ENCODE peak calls at places on chromosomes 16 and 17, in seven cellular contexts. One of them, this sample, is unnamed.
A peak's percentile ranks its signal among the peaks of the same experiment; 100 is the strongest.

GRCh38 chr16:88315543-88316105 is 67.1 kb upstream of the ZNF469 start:
- DNase-seq in CD4-positive, alpha-beta T cell: no peak
- DNase-seq in HL-60: no peak
- DNase-seq in brain microvascular endothelial cell: peak; percentile 48
- DNase-seq in H1: no peak
- DNase-seq in AG09319: no peak
- DNase-seq in Peyer's patch: peak; percentile 54
- DNase-seq in this sample: no peak

GRCh38 chr17:77476920-77477805 is 336.4 kb downstream of the SEC14L1 start:
- DNase-seq in HL-60: no peak
- DNase-seq in H1: no peak
- DNase-seq in brain microvascular endothelial cell: peak; percentile 96
- DNase-seq in AG09319: peak; percentile 94
- DNase-seq in Peyer's patch: peak; percentile 70
- DNase-seq in CD4-positive, alpha-beta T cell: no peak
- DNase-seq in this sample: no peak

GRCh38 chr17:28746611-28747045 is 2.8 kb downstream of the TRAF4 start:
- DNase-seq in AG09319: no peak
- DNase-seq in Peyer's patch: peak; percentile 90
- DNase-seq in CD4-positive, alpha-beta T cell: no peak
- DNase-seq in HL-60: no peak
- DNase-seq in H1: peak; percentile 72
- DNase-seq in brain microvascular endothelial cell: no peak
- DNase-seq in this sample: no peak

GRCh38 chr17:67689534-67690177 is 28.1 kb upstream of the NOL11 start:
- DNase-seq in H1: no peak
- DNase-seq in HL-60: peak; percentile 59
- DNase-seq in Peyer's patch: peak; percentile 72
- DNase-seq in AG09319: peak; percentile 42
- DNase-seq in brain microvascular endothelial cell: peak; percentile 68
- DNase-seq in CD4-positive, alpha-beta T cell: peak; percentile 25
- DNase-seq in this sample: no peak

GRCh38 chr16:79299154-79299799 is 301.3 kb downstream of the MAF start:
- DNase-seq in brain microvascular endothelial cell: no peak
- DNase-seq in Peyer's patch: no peak
- DNase-seq in H1: peak; percentile 66
- DNase-seq in AG09319: no peak
- DNase-seq in HL-60: no peak
- DNase-seq in CD4-positive, alpha-beta T cell: no peak
- DNase-seq in this sample: no peak

GRCh38 chr17:3801792-3802191 is 804 bp upstream of the ITGAE start:
- DNase-seq in HL-60: no peak
- DNase-seq in brain microvascular endothelial cell: no peak
- DNase-seq in CD4-positive, alpha-beta T cell: no peak
- DNase-seq in Peyer's patch: no peak
- DNase-seq in AG09319: no peak
- DNase-seq in H1: no peak
- DNase-seq in this sample: no peak

GRCh38 chr17:74821655-74822328 is 37.9 kb downstream of the GRIN2C start:
- DNase-seq in brain microvascular endothelial cell: no peak
- DNase-seq in AG09319: no peak
- DNase-seq in CD4-positive, alpha-beta T cell: no peak
- DNase-seq in HL-60: no peak
- DNase-seq in Peyer's patch: no peak
- DNase-seq in H1: no peak
- DNase-seq in this sample: no peak

GRCh38 chr17:3972281-3972731 is 8.1 kb upstream of the ATP2A3 start:
- DNase-seq in brain microvascular endothelial cell: no peak
- DNase-seq in AG09319: no peak
- DNase-seq in H1: no peak
- DNase-seq in HL-60: peak; percentile 36
- DNase-seq in CD4-positive, alpha-beta T cell: no peak
- DNase-seq in Peyer's patch: peak; percentile 69
- DNase-seq in this sample: no peak

GRCh38 chr17:68248886-68249872 is 1.3 kb downstream of the AMZ2 start:
- DNase-seq in brain microvascular endothelial cell: no peak
- DNase-seq in H1: no peak
- DNase-seq in CD4-positive, alpha-beta T cell: no peak
- DNase-seq in Peyer's patch: no peak
- DNase-seq in HL-60: peak; percentile 59
- DNase-seq in AG09319: no peak
- DNase-seq in this sample: no peak

GRCh38 chr16:66262253-66263167 is 104.0 kb upstream of the CDH5 start:
- DNase-seq in H1: no peak
- DNase-seq in CD4-positive, alpha-beta T cell: no peak
- DNase-seq in AG09319: no peak
- DNase-seq in Peyer's patch: no peak
- DNase-seq in brain microvascular endothelial cell: no peak
- DNase-seq in HL-60: no peak
- DNase-seq in this sample: no peak

GRCh38 chr17:65553646-65554567 is 7.5 kb downstream of the AXIN2 start:
- DNase-seq in AG09319: no peak
- DNase-seq in H1: no peak
- DNase-seq in CD4-positive, alpha-beta T cell: no peak
- DNase-seq in HL-60: no peak
- DNase-seq in Peyer's patch: no peak
- DNase-seq in brain microvascular endothelial cell: no peak
- DNase-seq in this sample: no peak

GRCh38 chr16:85929259-85929704 is 30.3 kb downstream of the IRF8 start:
- DNase-seq in CD4-positive, alpha-beta T cell: no peak
- DNase-seq in AG09319: no peak
- DNase-seq in HL-60: no peak
- DNase-seq in Peyer's patch: no peak
- DNase-seq in brain microvascular endothelial cell: no peak
- DNase-seq in H1: no peak
- DNase-seq in this sample: no peak

GRCh38 chr16:65042966-65043365 is 78.9 kb downstream of the CDH11 start:
- DNase-seq in brain microvascular endothelial cell: no peak
- DNase-seq in Peyer's patch: no peak
- DNase-seq in AG09319: no peak
- DNase-seq in H1: no peak
- DNase-seq in CD4-positive, alpha-beta T cell: no peak
- DNase-seq in HL-60: no peak
- DNase-seq in this sample: no peak

GRCh38 chr16:68590201-68590994 is 51.3 kb downstream of the ZFP90 start:
- DNase-seq in brain microvascular endothelial cell: peak; percentile 42
- DNase-seq in HL-60: peak; percentile 81
- DNase-seq in H1: peak; percentile 97
- DNase-seq in CD4-positive, alpha-beta T cell: peak; percentile 39
- DNase-seq in AG09319: peak; percentile 0
- DNase-seq in Peyer's patch: peak; percentile 78
- DNase-seq in this sample: peak; percentile 42

DNA sequence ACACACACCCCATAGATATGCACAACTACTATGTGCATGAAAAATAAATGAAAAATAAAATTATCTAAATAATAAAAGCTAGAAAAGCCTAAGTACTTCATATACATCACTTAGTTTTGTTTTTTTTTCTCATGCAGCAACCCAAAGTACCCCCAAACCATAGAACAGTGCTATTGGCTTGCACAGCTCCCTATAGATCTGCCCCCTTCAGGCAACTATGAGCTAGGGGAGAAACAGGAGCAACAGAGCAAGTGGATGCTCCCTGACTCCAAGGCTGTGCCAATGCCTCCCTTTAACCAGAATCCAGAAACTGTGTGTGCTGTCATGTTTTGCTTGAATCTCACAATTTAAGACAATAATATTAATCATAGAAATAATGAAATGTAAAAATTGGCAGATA is 605.5 kb downstream of the TOX3 start:
- DNase-seq in brain microvascular endothelial cell: no peak
- DNase-seq in H1: no peak
- DNase-seq in Peyer's patch: no peak
- DNase-seq in HL-60: no peak
- DNase-seq in AG09319: no peak
- DNase-seq in CD4-positive, alpha-beta T cell: no peak
- DNase-seq in this sample: no peak
- TF ChIP-seq CTCF in brain microvascular endothelial cell: no peak
- TF ChIP-seq CTCF in H1: peak; percentile 25
- TF ChIP-seq CTCF in Peyer's patch: no peak
- TF ChIP-seq CTCF in HL-60: no peak
- TF ChIP-seq CTCF in AG09319: no peak
- TF ChIP-seq CTCF in CD4-positive, alpha-beta T cell: no peak
- TF ChIP-seq CTCF in this sample: no peak

GRCh38 chr16:17454331-17454730 is 16.4 kb downstream of the XYLT1 start:
- DNase-seq in HL-60: no peak
- DNase-seq in AG09319: no peak
- DNase-seq in H1: no peak
- DNase-seq in CD4-positive, alpha-beta T cell: no peak
- DNase-seq in brain microvascular endothelial cell: no peak
- DNase-seq in Peyer's patch: no peak
- DNase-seq in this sample: no peak

GRCh38 chr16:17457513-17457912 is 13.2 kb downstream of the XYLT1 start:
- DNase-seq in H1: no peak
- DNase-seq in CD4-positive, alpha-beta T cell: no peak
- DNase-seq in brain microvascular endothelial cell: no peak
- DNase-seq in HL-60: no peak
- DNase-seq in AG09319: no peak
- DNase-seq in Peyer's patch: no peak
- DNase-seq in this sample: no peak

GRCh38 chr16:17460890-17461289 is 9.9 kb downstream of the XYLT1 start:
- DNase-seq in CD4-positive, alpha-beta T cell: no peak
- DNase-seq in brain microvascular endothelial cell: no peak
- DNase-seq in HL-60: no peak
- DNase-seq in Peyer's patch: no peak
- DNase-seq in H1: no peak
- DNase-seq in AG09319: no peak
- DNase-seq in this sample: no peak

GRCh38 chr16:17459903-17460521 is 10.7 kb downstream of the XYLT1 start:
- DNase-seq in AG09319: no peak
- DNase-seq in brain microvascular endothelial cell: no peak
- DNase-seq in CD4-positive, alpha-beta T cell: no peak
- DNase-seq in HL-60: no peak
- DNase-seq in Peyer's patch: peak; percentile 78
- DNase-seq in H1: no peak
- DNase-seq in this sample: no peak

GRCh38 chr16:17457997-17458396 is 12.8 kb downstream of the XYLT1 start:
- DNase-seq in AG09319: no peak
- DNase-seq in CD4-positive, alpha-beta T cell: no peak
- DNase-seq in Peyer's patch: no peak
- DNase-seq in H1: no peak
- DNase-seq in brain microvascular endothelial cell: no peak
- DNase-seq in HL-60: no peak
- DNase-seq in this sample: no peak
- TF ChIP-seq CTCF in AG09319: no peak
- TF ChIP-seq CTCF in CD4-positive, alpha-beta T cell: no peak
- TF ChIP-seq CTCF in Peyer's patch: no peak
- TF ChIP-seq CTCF in H1: no peak
- TF ChIP-seq CTCF in brain microvascular endothelial cell: no peak
- TF ChIP-seq CTCF in HL-60: no peak
- TF ChIP-seq CTCF in this sample: no peak

DNA sequence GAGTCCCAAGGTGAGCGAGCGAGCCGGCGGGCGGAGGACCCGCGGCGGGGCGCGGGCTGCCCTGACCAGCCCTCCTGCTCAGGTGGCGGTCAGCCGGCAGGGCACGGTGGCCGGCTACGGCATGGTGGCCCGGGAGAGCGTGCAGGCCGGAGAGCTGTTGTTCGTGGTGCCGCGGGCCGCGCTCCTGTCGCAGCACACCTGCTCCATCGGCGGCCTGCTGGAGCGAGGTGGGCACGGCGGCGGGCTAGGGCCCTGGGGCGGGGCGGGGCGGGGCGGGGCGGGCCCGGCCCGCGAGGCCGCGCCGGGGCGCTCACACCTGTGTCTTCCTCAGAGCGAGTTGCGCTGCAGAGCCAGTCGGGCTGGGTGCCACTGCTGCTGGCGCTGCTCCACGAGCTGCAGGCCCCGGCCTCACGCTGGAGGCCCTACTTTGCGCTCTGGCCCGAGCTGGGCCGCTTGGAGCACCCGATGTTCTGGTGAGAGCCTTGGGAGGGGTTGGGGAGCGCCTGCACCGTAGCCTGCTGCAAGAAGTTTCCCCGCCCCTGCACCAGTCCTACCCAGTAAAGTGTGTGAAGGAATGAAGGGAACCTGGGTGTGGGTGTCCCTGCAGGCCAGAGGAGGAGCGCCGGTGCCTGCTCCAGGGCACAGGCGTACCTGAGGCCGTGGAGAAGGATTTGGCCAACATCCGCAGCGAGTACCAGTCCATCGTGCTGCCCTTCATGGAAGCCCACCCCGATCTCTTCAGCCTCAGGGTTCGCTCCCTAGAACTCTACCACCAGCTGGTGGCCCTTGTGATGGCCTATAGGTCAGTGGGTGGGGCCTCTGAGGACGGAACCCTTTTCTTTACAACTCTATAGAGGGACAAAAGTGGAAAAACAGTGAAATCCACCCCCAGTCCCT is 802 bp downstream of the SETD6 start:
- DNase-seq in HL-60: peak; percentile 49
- DNase-seq in H1: peak; percentile 71
- DNase-seq in Peyer's patch: peak; percentile 66
- DNase-seq in AG09319: no peak
- DNase-seq in brain microvascular endothelial cell: no peak
- DNase-seq in CD4-positive, alpha-beta T cell: peak; percentile 32
- DNase-seq in this sample: no peak
- TF ChIP-seq CTCF in HL-60: no peak
- TF ChIP-seq CTCF in H1: no peak
- TF ChIP-seq CTCF in Peyer's patch: no peak
- TF ChIP-seq CTCF in AG09319: no peak
- TF ChIP-seq CTCF in brain microvascular endothelial cell: no peak
- TF ChIP-seq CTCF in CD4-positive, alpha-beta T cell: no peak
- TF ChIP-seq CTCF in this sample: no peak

GRCh38 chr17:44191389-44191788 is 4.6 kb downstream of the TMUB2 start:
- DNase-seq in CD4-positive, alpha-beta T cell: no peak
- DNase-seq in AG09319: no peak
- DNase-seq in H1: no peak
- DNase-seq in brain microvascular endothelial cell: no peak
- DNase-seq in HL-60: no peak
- DNase-seq in Peyer's patch: no peak
- DNase-seq in this sample: no peak
- TF ChIP-seq CTCF in CD4-positive, alpha-beta T cell: no peak
- TF ChIP-seq CTCF in AG09319: no peak
- TF ChIP-seq CTCF in H1: no peak
- TF ChIP-seq CTCF in brain microvascular endothelial cell: no peak
- TF ChIP-seq CTCF in HL-60: no peak
- TF ChIP-seq CTCF in Peyer's patch: no peak
- TF ChIP-seq CTCF in this sample: no peak

This sample was measured in natural killer cell.